ENCODE peak calls at places on chromosomes 4 and X, in five cellular contexts. Y is GM12878, X is K562, G is HepG2, T is H1. O is an unnamed sample.

GRCh38 chr4:108256538-108256937 is 87.8 kb upstream of the LEF1 start:
- DNase-seq in Y (no peak), X (no peak), G (no peak), T (no peak), O (no peak)

GRCh38 chrX:120761810-120762209 is 113.9 kb downstream of the CT47B1 start:
- DNase-seq in Y (no peak), X (no peak), G (peak), T (no peak), O (no peak)

GRCh38 chr4:182582245-182582644 is 334.9 kb downstream of the DCTD start:
- DNase-seq in Y (no peak), X (no peak), G (no peak), T (no peak), O (no peak)

GRCh38 chrX:3415011-3415410 is 68.6 kb upstream of the MXRA5 start:
- DNase-seq in Y (no peak), X (no peak), G (no peak), T (no peak), O (no peak)

GRCh38 chr4:54228563-54229501 is at the start of gene PDGFRA:
- DNase-seq in Y (no peak), X (no peak), G (no peak), T (peak), O (peak)

GRCh38 chrX:15619053-15619772 is 18.5 kb upstream of the ACE2 start:
- DNase-seq in Y (no peak), X (no peak), G (no peak), T (no peak), O (no peak)

GRCh38 chr4:123351713-123352112 is 44.9 kb upstream of the SPRY1 start:
- DNase-seq in Y (no peak), X (no peak), G (no peak), T (no peak), O (no peak)

GRCh38 chr4:38034986-38035882 is 75.0 kb downstream of the PTTG2 start:
- DNase-seq in Y (no peak), X (peak), G (peak), T (no peak), O (peak)

GRCh38 chrX:44344194-44344593 is 722 bp upstream of the EFHC2 start:
- DNase-seq in Y (no peak), X (peak), G (no peak), T (no peak), O (no peak)
- H2AFZ ChIP-seq in Y (peak), X (peak), G (no peak), T (no peak), O (no peak)

GRCh38 chrX:49282647-49283011 is 13.0 kb downstream of the PPP1R3F start:
- DNase-seq in Y (no peak), X (peak), G (no peak), T (no peak), O (peak)
- TF ChIP-seq TAF1 in Y (no peak), X (no peak), G (no peak), T (no peak), O (no peak)

GRCh38 chr4:96390404-96390803 is 550.5 kb downstream of the PDHA2 start:
- DNase-seq in Y (no peak), X (no peak), G (no peak), T (no peak), O (no peak)
- TF ChIP-seq EP300 in Y (no peak), X (no peak), G (no peak), T (no peak), O (no peak)

GRCh38 chr4:150600821-150601445 is 19.0 kb downstream of the MAB21L2 start:
- DNase-seq in Y (no peak), X (no peak), G (no peak), T (no peak), O (no peak)

GRCh38 chr4:150593996-150594395 is 12.0 kb downstream of the MAB21L2 start:
- DNase-seq in Y (no peak), X (peak), G (no peak), T (no peak), O (no peak)

GRCh38 chr4:150598906-150599305 is 17.0 kb downstream of the MAB21L2 start:
- DNase-seq in Y (no peak), X (no peak), G (no peak), T (no peak), O (no peak)
- H2AFZ ChIP-seq in Y (no peak), X (no peak), G (no peak), T (no peak), O (no peak)

GRCh38 chr4:77582151-77582550 is 23.5 kb upstream of the CXCL13 start:
- DNase-seq in Y (no peak), X (no peak), G (no peak), T (no peak), O (no peak)

GRCh38 chr4:77582716-77583115 is 22.9 kb upstream of the CXCL13 start:
- DNase-seq in Y (no peak), X (no peak), G (no peak), T (no peak), O (no peak)

GRCh38 chr4:77581724-77582123 is 23.9 kb upstream of the CXCL13 start:
- DNase-seq in Y (no peak), X (no peak), G (no peak), T (no peak), O (no peak)

GRCh38 chr4:77578145-77578544 is 27.5 kb upstream of the CXCL13 start:
- DNase-seq in Y (no peak), X (no peak), G (no peak), T (no peak), O (no peak)

GRCh38 chr4:77579406-77580076 is 26.1 kb upstream of the CXCL13 start:
- DNase-seq in Y (no peak), X (no peak), G (no peak), T (no peak), O (no peak)
- TF ChIP-seq TAF1 in Y (no peak), X (no peak), G (no peak), T (no peak), O (no peak)

GRCh38 chr4:102547973-102548372 is 46.8 kb downstream of the NFKB1 start:
- DNase-seq in Y (no peak), X (no peak), G (no peak), T (no peak), O (no peak)
- TF ChIP-seq EP300 in Y (no peak), X (no peak), G (no peak), T (no peak), O (no peak)

DNA sequence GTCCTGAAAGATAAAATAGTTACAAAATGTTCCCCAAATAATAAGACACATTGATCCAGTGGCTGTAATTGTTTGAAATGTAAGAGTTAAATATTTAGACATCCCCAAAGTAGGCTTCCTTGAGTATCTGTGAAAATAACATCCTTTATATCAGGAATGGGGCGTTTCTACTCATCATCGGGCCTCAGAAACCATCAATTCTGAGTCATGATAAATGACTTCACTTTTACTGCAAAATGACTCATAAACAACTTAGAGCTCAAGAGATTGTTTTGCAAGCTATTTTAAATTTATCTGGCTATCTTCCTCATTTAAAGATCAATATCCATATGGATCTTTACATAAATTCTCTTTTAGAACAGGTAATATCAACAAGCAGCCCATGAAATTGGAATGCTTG is 369.4 kb upstream of the CNKSR2 start:
- DNase-seq in Y (no peak), X (no peak), G (no peak), T (no peak), O (no peak)
- H2AFZ ChIP-seq in Y (no peak), X (no peak), G (no peak), T (no peak), O (no peak)

DNA sequence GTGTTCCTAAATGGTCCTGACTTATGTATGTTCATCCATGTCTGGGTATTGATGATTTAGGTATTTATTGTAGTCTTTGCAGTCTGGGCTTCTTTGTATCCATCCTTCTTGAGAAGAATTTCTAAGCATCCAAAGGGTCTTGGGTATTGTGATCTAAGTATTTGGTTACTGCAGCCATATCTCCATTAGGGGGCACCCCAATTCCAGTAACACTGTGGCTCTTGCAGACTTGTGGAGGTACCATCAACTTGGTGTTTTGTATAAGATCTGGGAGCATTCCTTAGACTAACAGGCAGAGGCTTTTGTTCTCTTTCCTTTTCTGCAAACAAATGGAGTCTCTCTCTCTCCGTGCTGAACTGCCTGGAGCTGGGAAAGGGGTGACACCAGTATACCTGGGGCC is 113.7 kb upstream of the NEXMIF start:
- DNase-seq in Y (peak), X (peak), G (peak), T (no peak), O (no peak)
- TF ChIP-seq TAF1 in Y (no peak), X (no peak), G (no peak), T (no peak), O (no peak)

DNA sequence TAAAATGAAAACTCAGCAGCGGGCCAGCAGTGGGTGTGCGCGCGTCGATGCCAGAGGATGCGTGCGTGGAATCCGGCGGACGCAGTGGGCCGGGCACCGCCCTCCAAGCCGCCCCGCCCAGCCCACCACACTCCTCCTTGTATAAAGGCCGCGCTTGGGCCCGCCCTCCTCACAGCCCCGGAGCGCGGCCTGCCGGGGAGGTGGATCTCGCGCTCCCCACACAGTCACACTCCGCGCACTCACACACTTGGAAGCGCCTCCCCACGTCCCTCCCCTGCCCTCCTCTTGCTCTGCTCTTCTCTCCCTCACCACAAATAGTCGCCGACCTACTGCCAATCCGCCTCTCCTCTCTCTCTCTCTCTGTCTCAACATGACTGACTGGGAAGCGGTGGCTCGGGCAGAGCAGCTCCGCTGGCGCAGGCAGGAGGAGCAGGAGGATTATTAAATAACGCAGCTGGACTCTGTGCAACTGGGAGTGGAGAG is at the start of gene CCSER1:
- DNase-seq in Y (no peak), X (no peak), G (no peak), T (peak), O (peak)
- TF ChIP-seq EP300 in Y (no peak), X (no peak), G (no peak), T (no peak), O (no peak)

O was measured in SK-N-SH.